ENCODE peak calls at places on chromosome 11, in six cellular contexts. E, D, V, S, X and Y are unnamed samples.

GRCh38 chr11:22079133-22079847 is 113.6 kb upstream of the ANO5 start:
- DNase-seq in E (no peak), D (no peak), V (no peak), S (no peak), X (no peak), Y (no peak)

GRCh38 chr11:67438121-67438902 is 830 bp upstream of the PTPRCAP start:
- DNase-seq in E (no peak), D (no peak), V (peak), S (no peak), X (no peak), Y (no peak)

GRCh38 chr11:66727883-66728759 is 895 bp downstream of the SPTBN2 start:
- DNase-seq in E (no peak), D (peak), V (no peak), S (no peak), X (no peak), Y (no peak)

GRCh38 chr11:62251698-62252097 is 9.7 kb downstream of the SCGB1D2 start:
- DNase-seq in E (no peak), D (no peak), V (no peak), S (no peak), X (no peak), Y (no peak)

GRCh38 chr11:128859563-128860441 is 7.3 kb downstream of the KCNJ1 start:
- DNase-seq in E (peak), D (peak), V (peak), S (peak), X (peak), Y (peak)

GRCh38 chr11:93013646-93014045 is 44.2 kb downstream of the MTNR1B start:
- DNase-seq in E (no peak), D (no peak), V (no peak), S (peak), X (no peak), Y (no peak)

GRCh38 chr11:123314972-123315371 is 115.1 kb upstream of the GRAMD1B start:
- DNase-seq in E (no peak), D (no peak), V (no peak), S (no peak), X (no peak), Y (no peak)

GRCh38 chr11:34443136-34443535 is 4.4 kb downstream of the CAT start:
- DNase-seq in E (no peak), D (no peak), V (no peak), S (no peak), X (no peak), Y (no peak)

GRCh38 chr11:72589802-72590761 is 84.1 kb downstream of the PDE2A start:
- DNase-seq in E (peak), D (peak), V (peak), S (peak), X (no peak), Y (peak)

GRCh38 chr11:636511-637332 is at the start of gene DRD4:
- DNase-seq in E (peak), D (no peak), V (no peak), S (no peak), X (no peak), Y (no peak)

GRCh38 chr11:7981758-7982157 is 5.4 kb upstream of the EIF3F start:
- DNase-seq in E (no peak), D (no peak), V (no peak), S (no peak), X (no peak), Y (no peak)

GRCh38 chr11:1479006-1479677 is 7.4 kb downstream of the MOB2 start:
- DNase-seq in E (no peak), D (no peak), V (no peak), S (no peak), X (no peak), Y (no peak)

GRCh38 chr11:8786933-8787332 is 104.3 kb downstream of the RPL27A start:
- DNase-seq in E (no peak), D (no peak), V (no peak), S (peak), X (no peak), Y (no peak)

GRCh38 chr11:39910087-39910486 is 1549.4 kb downstream of the LRRC4C start:
- DNase-seq in E (no peak), D (no peak), V (no peak), S (no peak), X (no peak), Y (no peak)

GRCh38 chr11:72730243-72730642 is 22.0 kb downstream of the ARAP1 start:
- DNase-seq in E (no peak), D (no peak), V (no peak), S (no peak), X (no peak), Y (no peak)

GRCh38 chr11:64763804-64764611 is 4.2 kb upstream of the PYGM start:
- DNase-seq in E (no peak), D (no peak), V (no peak), S (no peak), X (no peak), Y (no peak)

GRCh38 chr11:63490551-63491239 is at the start of gene PLAAT5:
- DNase-seq in E (peak), D (peak), V (no peak), S (peak), X (no peak), Y (peak)

GRCh38 chr11:123434262-123434661 is 4.2 kb downstream of the GRAMD1B start:
- DNase-seq in E (no peak), D (no peak), V (no peak), S (peak), X (no peak), Y (peak)

GRCh38 chr11:118911113-118911879 is 14.4 kb downstream of the BCL9L start:
- DNase-seq in E (no peak), D (no peak), V (no peak), S (peak), X (no peak), Y (no peak)

GRCh38 chr11:30196400-30197206 is 34.2 kb upstream of the FSHB start:
- DNase-seq in E (peak), D (peak), V (no peak), S (peak), X (peak), Y (peak)

GRCh38 chr11:130648601-130649000 is 200.2 kb downstream of the ADAMTS15 start:
- DNase-seq in E (no peak), D (no peak), V (no peak), S (no peak), X (no peak), Y (no peak)